ENCODE peak calls at places on chromosomes 4 and X, in ten cellular contexts. G is CD4-positive, alpha-beta T cell; O is endodermal cell; Z is fibroblast of lung; E is kidney; H is tibial nerve; X is ascending aorta; D is PC-3; N is colonic mucosa; J is left ventricle myocardium inferior. U is an unnamed sample.

GRCh38 chr4:170091069-170091696 is 1.4 kb upstream of the AADAT start:
- DNase-seq in G (no peak), O (peak), Z (no peak), E (peak), H (no peak), X (no peak), D (no peak), N (no peak), J (no peak), U (no peak)

GRCh38 chr4:109953556-109953955 is 40.9 kb downstream of the EGF start:
- DNase-seq in G (no peak), O (no peak), Z (no peak), E (no peak), H (no peak), X (no peak), D (no peak), N (no peak), J (no peak), U (no peak)

GRCh38 chr4:47287735-47288134 is 175.8 kb downstream of the COMMD8 start:
- DNase-seq in G (no peak), O (no peak), Z (peak), E (no peak), H (no peak), X (no peak), D (peak), N (no peak), J (no peak), U (peak)

GRCh38 chr4:156293657-156294297 is 340.1 kb upstream of the CTSO start:
- DNase-seq in G (no peak), O (no peak), Z (peak), E (no peak), H (no peak), X (no peak), D (peak), N (no peak), J (no peak), U (peak)

GRCh38 chr4:6507345-6507744 is 34.9 kb upstream of the PPP2R2C start:
- DNase-seq in G (no peak), O (peak), Z (no peak), E (no peak), H (no peak), X (no peak), D (no peak), N (no peak), J (no peak), U (no peak)

GRCh38 chr4:153704522-153704921 is 20.4 kb downstream of the TLR2 start:
- DNase-seq in G (no peak), O (no peak), Z (no peak), E (no peak), H (no peak), X (no peak), D (no peak), N (no peak), J (no peak), U (no peak)

GRCh38 chr4:69377562-69377961 is 97.3 kb downstream of the UGT2B28 start:
- DNase-seq in G (no peak), O (no peak), Z (no peak), E (no peak), H (no peak), X (no peak), D (no peak), N (no peak), J (no peak), U (no peak)

GRCh38 chr4:56655627-56656345 is 25.3 kb downstream of the HOPX start:
- DNase-seq in G (no peak), O (no peak), Z (no peak), E (peak), H (no peak), X (no peak), D (no peak), N (no peak), J (peak), U (no peak)

GRCh38 chrX:137031517-137032377 is 2.0 kb downstream of the GPR101 start:
- DNase-seq in G (peak), O (peak), Z (peak), E (no peak), H (no peak), X (no peak), D (peak), N (no peak), J (no peak), U (peak)

GRCh38 chr4:186693159-186693815 is 30.4 kb downstream of the FAT1 start:
- DNase-seq in G (no peak), O (no peak), Z (peak), E (peak), H (peak), X (peak), D (peak), N (peak), J (peak), U (peak)

GRCh38 chr4:179625391-179625790 is 2183.2 kb upstream of the AGA start:
- DNase-seq in G (no peak), O (no peak), Z (peak), E (no peak), H (no peak), X (no peak), D (peak), N (no peak), J (no peak), U (peak)

GRCh38 chr4:98506462-98507132 is 151.8 kb downstream of the TSPAN5 start:
- DNase-seq in G (no peak), O (peak), Z (no peak), E (no peak), H (no peak), X (no peak), D (no peak), N (no peak), J (no peak), U (no peak)

GRCh38 chr4:168773388-168774195 is 236.5 kb downstream of the CBR4 start:
- DNase-seq in G (no peak), O (no peak), Z (no peak), E (no peak), H (no peak), X (no peak), D (no peak), N (peak), J (peak), U (no peak)

GRCh38 chr4:1628892-1629703 is 55.0 kb downstream of the FAM53A start:
- DNase-seq in G (peak), O (peak), Z (peak), E (peak), H (peak), X (peak), D (peak), N (peak), J (peak), U (no peak)

GRCh38 chr4:53932784-53933183 is 131.6 kb downstream of the CHIC2 start:
- DNase-seq in G (no peak), O (no peak), Z (peak), E (no peak), H (no peak), X (no peak), D (peak), N (no peak), J (no peak), U (peak)

GRCh38 chrX:5733483-5733882 is 495.2 kb downstream of the NLGN4X start:
- DNase-seq in G (no peak), O (no peak), Z (peak), E (no peak), H (no peak), X (no peak), D (no peak), N (no peak), J (no peak), U (peak)

GRCh38 chr4:140756292-140757219 is at the start of gene TBC1D9:
- DNase-seq in G (no peak), O (peak), Z (peak), E (peak), H (peak), X (peak), D (peak), N (peak), J (peak), U (peak)

GRCh38 chr4:127997534-127998388 is 32.6 kb downstream of the ABHD18 start:
- DNase-seq in G (no peak), O (no peak), Z (peak), E (no peak), H (no peak), X (no peak), D (peak), N (no peak), J (no peak), U (peak)

GRCh38 chrX:133053854-133054565 is 42.9 kb downstream of the USP26 start:
- DNase-seq in G (no peak), O (no peak), Z (peak), E (no peak), H (no peak), X (no peak), D (peak), N (no peak), J (no peak), U (no peak)

GRCh38 chrX:50432760-50433377 is 37.8 kb downstream of the DGKK start:
- DNase-seq in G (no peak), O (peak), Z (no peak), E (no peak), H (no peak), X (no peak), D (no peak), N (no peak), J (no peak), U (no peak)

GRCh38 chr4:172657112-172657511 is 511.5 kb upstream of the GALNT7 start:
- DNase-seq in G (no peak), O (no peak), Z (no peak), E (no peak), H (no peak), X (no peak), D (no peak), N (no peak), J (no peak), U (no peak)

GRCh38 chr4:80072607-80073361 is at the start of gene ANTXR2:
- DNase-seq in G (peak), O (peak), Z (peak), E (peak), H (peak), X (peak), D (peak), N (peak), J (peak), U (peak)

GRCh38 chr4:114077610-114078009 is 98.2 kb upstream of the ARSJ start:
- DNase-seq in G (no peak), O (no peak), Z (peak), E (no peak), H (no peak), X (no peak), D (peak), N (no peak), J (no peak), U (peak)

GRCh38 chrX:154731203-154731602 is 19.7 kb downstream of the GAB3 start:
- DNase-seq in G (no peak), O (no peak), Z (no peak), E (no peak), H (no peak), X (no peak), D (no peak), N (no peak), J (no peak), U (no peak)

GRCh38 chrX:21305799-21306336 is 68.3 kb upstream of the CNKSR2 start:
- DNase-seq in G (no peak), O (no peak), Z (no peak), E (no peak), H (no peak), X (no peak), D (no peak), N (no peak), J (no peak), U (no peak)

GRCh38 chr4:133808151-133808550 is 393.4 kb downstream of the PABPC4L start:
- DNase-seq in G (no peak), O (no peak), Z (peak), E (no peak), H (no peak), X (no peak), D (no peak), N (no peak), J (no peak), U (no peak)

GRCh38 chrX:80810365-80810978 is 795 bp upstream of the BRWD3 start:
- DNase-seq in G (no peak), O (no peak), Z (peak), E (no peak), H (no peak), X (no peak), D (no peak), N (no peak), J (no peak), U (no peak)
- H3K27ac ChIP-seq in G (peak), O (no peak), Z (peak), E (no peak), H (no peak), X (peak), D (peak), N (no peak), J (peak), U (peak)

GRCh38 chrX:108223606-108224005 is 132.0 kb downstream of the ATG4A start:
- DNase-seq in G (no peak), O (no peak), Z (peak), E (peak), H (no peak), X (no peak), D (no peak), N (no peak), J (peak), U (no peak)

GRCh38 chrX:108225456-108225730 is 133.8 kb downstream of the ATG4A start:
- DNase-seq in G (no peak), O (peak), Z (peak), E (no peak), H (no peak), X (no peak), D (no peak), N (no peak), J (no peak), U (no peak)

GRCh38 chrX:108224218-108224617 is 132.6 kb downstream of the ATG4A start:
- DNase-seq in G (no peak), O (no peak), Z (no peak), E (no peak), H (no peak), X (no peak), D (no peak), N (no peak), J (no peak), U (no peak)

GRCh38 chrX:108221481-108221880 is 129.9 kb downstream of the ATG4A start:
- DNase-seq in G (no peak), O (no peak), Z (no peak), E (no peak), H (no peak), X (no peak), D (no peak), N (no peak), J (no peak), U (no peak)

GRCh38 chrX:108224727-108225455 is 133.3 kb downstream of the ATG4A start:
- DNase-seq in G (no peak), O (peak), Z (peak), E (no peak), H (no peak), X (no peak), D (peak), N (no peak), J (no peak), U (no peak)
- TF ChIP-seq CTCF in G (peak), O (peak), Z (peak), E (peak), H (peak), X (peak), D (peak), N (peak), J (peak), U (peak)

GRCh38 chrX:1658083-1658463 is 43.2 kb downstream of the ASMT start:
- DNase-seq in G (no peak), O (peak), Z (no peak), E (no peak), H (no peak), X (no peak), D (no peak), N (no peak), J (no peak), U (no peak)
- H3K27ac ChIP-seq in G (peak), O (peak), Z (no peak), E (no peak), H (no peak), X (no peak), D (no peak), N (no peak), J (no peak), U (peak)

GRCh38 chr4:94251094-94251493 is 43.4 kb downstream of the SMARCAD1 start:
- DNase-seq in G (no peak), O (no peak), Z (peak), E (no peak), H (no peak), X (no peak), D (no peak), N (no peak), J (no peak), U (no peak)

GRCh38 chr4:94256144-94256783 is 48.6 kb downstream of the SMARCAD1 start:
- DNase-seq in G (no peak), O (no peak), Z (no peak), E (no peak), H (no peak), X (no peak), D (no peak), N (no peak), J (no peak), U (no peak)

GRCh38 chr4:94262163-94263016 is 54.7 kb downstream of the SMARCAD1 start:
- DNase-seq in G (no peak), O (no peak), Z (peak), E (no peak), H (no peak), X (no peak), D (no peak), N (no peak), J (no peak), U (peak)

GRCh38 chr4:94253036-94253435 is 45.4 kb downstream of the SMARCAD1 start:
- DNase-seq in G (no peak), O (no peak), Z (peak), E (no peak), H (no peak), X (no peak), D (no peak), N (no peak), J (no peak), U (peak)

DNA sequence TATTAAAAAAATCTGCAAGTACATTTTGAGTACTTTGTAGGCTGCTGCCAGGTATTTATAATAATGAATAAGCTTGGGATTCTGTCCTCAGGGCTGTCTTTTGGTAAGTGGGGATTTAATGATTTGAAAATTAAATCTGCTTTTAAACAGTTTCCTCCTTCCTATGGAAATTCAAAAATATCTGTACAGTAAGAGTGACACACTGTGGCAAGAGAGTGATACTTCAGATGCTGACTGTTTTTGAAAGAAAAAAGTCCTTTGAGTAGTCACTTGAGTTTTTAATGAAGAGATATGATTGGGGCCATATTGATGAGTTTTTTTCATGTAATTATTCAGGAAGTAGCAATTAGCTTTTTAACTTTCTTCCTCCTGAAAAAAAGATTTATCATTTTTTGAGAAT is 49.2 kb downstream of the SMARCAD1 start:
- DNase-seq in G (no peak), O (no peak), Z (no peak), E (no peak), H (no peak), X (no peak), D (peak), N (no peak), J (no peak), U (no peak)
- TF ChIP-seq CTCF in G (no peak), O (peak), Z (no peak), E (no peak), H (no peak), X (no peak), D (peak), N (no peak), J (peak), U (peak)

DNA sequence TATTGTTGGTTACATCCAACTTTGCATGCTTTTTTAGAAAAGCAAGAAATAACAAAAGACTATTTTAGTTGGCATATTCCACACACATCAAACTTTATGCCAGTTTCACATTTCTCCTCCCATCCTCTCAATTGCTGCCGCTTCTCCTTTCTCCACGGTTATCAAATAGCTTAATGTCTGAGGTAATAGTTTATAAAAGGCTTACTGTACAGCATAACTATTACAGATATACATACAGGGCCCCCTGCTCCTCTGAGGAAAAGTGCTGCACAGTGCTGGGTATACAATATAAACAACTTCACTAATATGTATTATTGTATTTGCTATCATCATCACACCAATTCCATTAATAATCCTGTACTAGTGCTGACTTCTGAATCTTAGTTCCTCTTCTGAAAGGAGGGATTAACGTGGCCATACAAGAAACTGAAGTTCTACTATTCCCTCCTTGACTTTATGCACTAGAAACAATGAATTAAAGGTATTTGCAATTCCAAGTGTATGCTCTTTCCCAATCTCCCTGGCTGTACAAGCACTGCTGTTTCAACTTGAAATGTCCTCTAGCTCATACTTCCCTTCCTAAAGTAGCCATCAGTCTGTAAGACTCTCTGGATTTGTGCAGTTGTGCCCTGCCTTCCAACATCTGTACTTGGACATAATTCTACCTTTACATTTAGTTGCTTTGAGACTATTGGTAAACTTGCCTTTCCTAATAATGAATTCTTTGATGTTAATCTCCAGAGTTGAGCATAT is 2.5 kb downstream of the CCNI start:
- DNase-seq in G (no peak), O (no peak), Z (peak), E (no peak), H (no peak), X (no peak), D (no peak), N (no peak), J (no peak), U (no peak)
- H3K27ac ChIP-seq in G (peak), O (no peak), Z (no peak), E (no peak), H (peak), X (peak), D (no peak), N (peak), J (peak), U (peak)

DNA sequence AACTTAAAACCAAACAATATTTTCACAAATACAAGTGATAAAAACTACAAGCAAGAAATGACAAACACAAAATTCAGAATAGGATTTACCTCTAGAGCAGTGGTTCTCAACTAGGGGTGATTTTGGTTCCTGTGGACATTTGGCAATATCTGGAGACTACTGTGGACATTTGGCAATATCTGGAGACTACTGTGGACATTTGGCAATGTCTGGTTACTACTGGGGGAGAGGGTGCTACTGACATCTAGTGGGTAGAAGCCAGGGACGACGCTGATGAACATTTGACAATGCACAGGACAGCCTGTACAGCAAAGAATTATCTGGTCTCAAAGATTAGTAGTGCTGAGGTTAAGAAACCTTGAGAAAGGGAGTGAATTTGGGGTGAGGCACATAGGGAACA is 169.8 kb downstream of the CLCN4 start:
- DNase-seq in G (no peak), O (no peak), Z (no peak), E (no peak), H (no peak), X (no peak), D (peak), N (no peak), J (no peak), U (no peak)
- TF ChIP-seq CTCF in G (no peak), O (peak), Z (peak), E (peak), H (no peak), X (no peak), D (peak), N (no peak), J (peak), U (peak)

DNA sequence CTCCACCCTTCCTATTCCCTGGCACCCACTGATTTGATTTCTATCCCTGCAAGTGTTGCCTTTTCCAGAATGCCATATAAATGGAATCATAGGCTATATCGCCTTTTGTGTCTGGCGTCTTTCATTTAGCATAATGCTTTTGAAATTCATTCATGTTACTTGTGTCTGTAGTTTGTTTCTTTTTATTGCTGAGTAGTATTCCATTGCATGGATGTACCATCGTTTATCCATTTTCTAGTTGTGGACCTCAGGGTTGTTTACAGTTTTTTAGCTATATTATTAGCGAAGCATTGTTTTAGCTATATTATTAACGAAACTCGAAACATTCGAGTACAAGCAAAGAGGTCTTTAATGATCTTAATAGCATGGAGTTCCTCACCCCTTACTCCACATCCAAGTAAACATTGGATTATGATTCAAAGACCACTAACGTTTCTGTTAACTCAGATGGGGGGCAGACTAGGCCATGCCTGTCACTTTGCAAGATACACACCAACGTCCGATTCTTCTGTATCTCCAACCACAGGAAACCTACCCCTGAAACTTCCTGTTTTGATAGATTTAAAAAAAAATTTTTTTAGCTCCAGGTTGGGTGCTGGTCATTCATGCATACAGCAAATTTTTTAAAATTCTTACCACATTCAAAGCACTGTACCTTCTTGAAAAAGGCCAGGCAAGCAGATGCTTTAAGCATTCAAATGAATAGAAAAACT is 1.1 kb downstream of the DCK start:
- DNase-seq in G (no peak), O (no peak), Z (no peak), E (no peak), H (no peak), X (no peak), D (no peak), N (no peak), J (no peak), U (no peak)
- H3K27ac ChIP-seq in G (peak), O (no peak), Z (peak), E (no peak), H (no peak), X (peak), D (no peak), N (no peak), J (peak), U (no peak)

U was measured in foreskin keratinocyte.